ENCODE peak calls at places on chromosomes 12 and 14, in six cellular contexts. U, E, G, Z, W and A are unnamed samples.

GRCh38 chr12:121033625-121034349 is 5.3 kb downstream of the OASL start:
- DNase-seq in Z (peak; percentile 7), E (no peak), U (peak; percentile 46), G (no peak), W (no peak), A (peak; percentile 85)

GRCh38 chr12:58750484-58750883 is 169.8 kb downstream of the LRIG3 start:
- DNase-seq in Z (peak; percentile 80), W (no peak), E (no peak), U (peak; percentile 98), G (no peak), A (peak; percentile 95)

GRCh38 chr14:63922696-63923421 is 70.1 kb downstream of the SYNE2 start:
- DNase-seq in U (no peak), E (no peak), Z (no peak), G (no peak), W (peak; percentile 73), A (no peak)

GRCh38 chr12:2397356-2398045 is 344.7 kb downstream of the CACNA1C start:
- DNase-seq in E (no peak), U (no peak), G (no peak), W (no peak), Z (no peak), A (peak; percentile 85)

GRCh38 chr14:97453991-97454390 is 656.8 kb downstream of the VRK1 start:
- DNase-seq in U (no peak), G (no peak), W (no peak), E (no peak), Z (no peak), A (peak; percentile 38)

GRCh38 chr12:71134405-71134804 is 23.4 kb downstream of the TSPAN8 start:
- DNase-seq in W (no peak), E (no peak), U (no peak), Z (no peak), G (no peak), A (no peak)

GRCh38 chr14:25658988-25659387 is 609.0 kb upstream of the STXBP6 start:
- DNase-seq in E (no peak), Z (no peak), G (no peak), W (no peak), U (no peak), A (no peak)

GRCh38 chr12:46831335-46832083 is 5.7 kb upstream of the SLC38A4 start:
- DNase-seq in Z (no peak), G (no peak), U (no peak), E (peak; percentile 87), W (no peak), A (no peak)

GRCh38 chr14:56412453-56413434 is 166.9 kb upstream of the TMEM260 start:
- DNase-seq in Z (no peak), E (no peak), U (no peak), W (no peak), G (no peak), A (no peak)

GRCh38 chr14:22819191-22819988 is 4.2 kb upstream of the SLC7A7 start:
- DNase-seq in W (peak; percentile 49), E (peak; percentile 66), U (peak; percentile 77), G (no peak), Z (peak; percentile 71), A (peak; percentile 44)

GRCh38 chr14:59919582-59920377 is at the start of gene LRRC9:
- DNase-seq in U (no peak), E (peak; percentile 39), W (peak; percentile 44), Z (no peak), G (peak; percentile 25), A (peak; percentile 1)

GRCh38 chr12:4535092-4535491 is 3.6 kb upstream of the RAD51AP1 start:
- DNase-seq in W (no peak), G (no peak), Z (no peak), U (no peak), E (no peak), A (no peak)

GRCh38 chr14:105105158-105105557 is 39.9 kb upstream of the GPR132 start:
- DNase-seq in W (no peak), E (no peak), Z (no peak), G (no peak), U (no peak), A (no peak)

GRCh38 chr14:23160924-23161522 is 22.4 kb downstream of the SLC7A8 start:
- DNase-seq in U (peak; percentile 87), W (peak; percentile 66), Z (peak; percentile 70), G (peak; percentile 47), E (no peak), A (peak; percentile 57)

GRCh38 chr12:106046947-106047346 is 91.8 kb downstream of the NUAK1 start:
- DNase-seq in Z (no peak), U (no peak), G (no peak), E (no peak), W (no peak), A (no peak)

GRCh38 chr14:97306133-97306784 is 509.1 kb downstream of the VRK1 start:
- DNase-seq in W (no peak), U (no peak), G (no peak), Z (no peak), E (no peak), A (no peak)

GRCh38 chr12:67928621-67929369 is 60.5 kb upstream of the IFNG-AS1 start:
- DNase-seq in U (no peak), E (no peak), G (no peak), W (no peak), Z (no peak), A (no peak)

GRCh38 chr12:116818341-116818856 is 62.8 kb downstream of the HRK start:
- DNase-seq in E (peak; percentile 58), G (peak; percentile 35), Z (no peak), U (peak; percentile 16), W (peak; percentile 25), A (peak; percentile 44)

GRCh38 chr12:130041983-130042812 is 120.1 kb upstream of the FZD10 start:
- DNase-seq in G (peak; percentile 85), W (peak; percentile 24), Z (no peak), E (peak; percentile 59), U (no peak), A (no peak)

GRCh38 chr14:43778956-43779639 is 728.0 kb downstream of the FSCB start:
- DNase-seq in Z (no peak), G (no peak), U (no peak), W (no peak), E (no peak), A (no peak)

GRCh38 chr12:123929869-123930583 is 42.6 kb downstream of the CCDC92 start:
- DNase-seq in Z (no peak), G (no peak), E (no peak), W (no peak), U (no peak), A (no peak)

GRCh38 chr12:88207921-88208640 is 66.0 kb downstream of the TMTC3 start:
- DNase-seq in G (no peak), E (peak; percentile 39), Z (peak; percentile 44), W (no peak), U (peak; percentile 90), A (peak; percentile 90)

GRCh38 chr12:24066865-24067264 is 117.4 kb upstream of the SOX5 start:
- DNase-seq in E (no peak), G (peak; percentile 7), U (peak; percentile 1), W (no peak), Z (peak; percentile 43), A (peak; percentile 52)

GRCh38 chr12:14691560-14691959 is 4.8 kb downstream of the GUCY2C start:
- DNase-seq in G (peak; percentile 10), Z (no peak), U (no peak), E (peak; percentile 54), W (peak; percentile 44), A (peak; percentile 21)

GRCh38 chr12:121626853-121627623 is 708 bp downstream of the ORAI1 start:
- DNase-seq in W (peak; percentile 69), Z (no peak), E (peak; percentile 66), G (no peak), U (peak; percentile 57), A (peak; percentile 64)

GRCh38 chr12:125377093-125377492 is 311.9 kb downstream of the AACS start:
- DNase-seq in U (no peak), G (no peak), E (no peak), Z (no peak), W (no peak), A (no peak)

GRCh38 chr12:92745874-92746553 is 43.2 kb downstream of the PLEKHG7 start:
- DNase-seq in E (peak; percentile 89), W (peak; percentile 48), U (peak; percentile 90), G (peak; percentile 21), Z (peak; percentile 82), A (peak; percentile 94)

GRCh38 chr14:104150201-104151027 is 12.0 kb downstream of the KIF26A start:
- DNase-seq in G (no peak), E (no peak), U (peak; percentile 65), Z (peak; percentile 23), W (no peak), A (no peak)

GRCh38 chr12:74917743-74918142 is 291.9 kb downstream of the KCNC2 start:
- DNase-seq in E (no peak), U (no peak), Z (no peak), G (no peak), W (no peak), A (no peak)

GRCh38 chr12:38424436-38424835 is 107.9 kb downstream of the ALG10B start:
- DNase-seq in Z (no peak), E (no peak), W (no peak), G (no peak), U (no peak), A (no peak)

GRCh38 chr14:75428230-75429104 is 645 bp downstream of the JDP2 start:
- DNase-seq in W (peak; percentile 64), E (peak; percentile 73), G (peak; percentile 55), U (peak; percentile 38), Z (no peak), A (peak; percentile 15)

GRCh38 chr12:127280393-127281275 is 986.3 kb upstream of the TMEM132C start:
- DNase-seq in Z (no peak), U (no peak), G (peak; percentile 57), W (peak; percentile 74), E (peak; percentile 63), A (no peak)

GRCh38 chr14:68780358-68781160 is 12.3 kb downstream of the ZFP36L1 start:
- DNase-seq in U (peak; percentile 75), E (peak; percentile 83), G (no peak), W (peak; percentile 71), Z (no peak), A (peak; percentile 82)

GRCh38 chr14:68633131-68633991 is 159.5 kb downstream of the ZFP36L1 start:
- DNase-seq in W (peak; percentile 28), Z (no peak), U (peak; percentile 61), E (peak; percentile 80), G (peak; percentile 62), A (peak; percentile 77)

GRCh38 chr12:48795550-48796455 is 6.9 kb upstream of the ADCY6 start:
- DNase-seq in W (peak; percentile 87), E (peak; percentile 62), Z (peak; percentile 44), G (peak; percentile 85), U (peak; percentile 72), A (peak; percentile 69)

GRCh38 chr12:30622509-30622908 is 73.2 kb downstream of the IPO8 start:
- DNase-seq in W (no peak), Z (no peak), U (peak; percentile 47), G (no peak), E (no peak), A (peak; percentile 27)

GRCh38 chr12:104378427-104378826 is 74.9 kb downstream of the EID3 start:
- DNase-seq in E (no peak), W (no peak), U (no peak), Z (no peak), G (no peak), A (no peak)

GRCh38 chr12:76020731-76021672 is 10.6 kb downstream of the PHLDA1 start:
- DNase-seq in G (no peak), Z (peak; percentile 86), U (peak; percentile 97), W (no peak), E (no peak), A (peak; percentile 98)